ENCODE peak calls at places on chromosomes 16 and 17, in nine cellular contexts. I is cardiac muscle cell; Z is heart right ventricle; X is H9; U is mucosa of descending colon; O is sigmoid colon; L is astrocyte of the spinal cord; H is HFFc6; E is CD4-positive, alpha-beta T cell. P is an unnamed sample.
A peak's percentile ranks its signal among the peaks of the same experiment; 100 is the strongest.

GRCh38 chr17:10369239-10369638 is 3.6 kb downstream of the MYH13 start:
- DNase-seq in I (no peak), L (no peak), X (no peak), Z (no peak), O (no peak), H (no peak), E (no peak), U (no peak), P (no peak)

GRCh38 chr16:67879936-67880335 is 4.7 kb upstream of the NRN1L start:
- DNase-seq in O (no peak), X (no peak), E (no peak), H (no peak), U (no peak), Z (no peak), L (no peak), I (no peak), P (no peak)

GRCh38 chr16:53892155-53892554 is 188.2 kb downstream of the FTO start:
- DNase-seq in H (peak; percentile 60), X (peak; percentile 42), O (no peak), Z (no peak), I (peak; percentile 90), U (no peak), L (peak; percentile 76), E (no peak), P (peak; percentile 74)

GRCh38 chr16:69772560-69773254 is 10.6 kb downstream of the WWP2 start:
- DNase-seq in X (no peak), L (no peak), U (no peak), I (peak; percentile 27), Z (no peak), H (no peak), E (no peak), O (no peak), P (peak; percentile 23)

GRCh38 chr16:72848759-72849664 is 198.9 kb downstream of the ZFHX3 start:
- DNase-seq in U (peak; percentile 84), H (peak; percentile 90), X (no peak), O (peak; percentile 94), L (peak; percentile 90), E (no peak), Z (peak; percentile 91), I (peak; percentile 94), P (peak; percentile 87)

GRCh38 chr17:32882029-32882428 is 5.1 kb upstream of the MYO1D start:
- DNase-seq in Z (no peak), O (no peak), E (no peak), U (no peak), L (no peak), X (no peak), H (no peak), I (no peak), P (no peak)

GRCh38 chr17:49980703-49981197 is 11.8 kb downstream of the DLX4 start:
- DNase-seq in U (no peak), L (no peak), H (no peak), E (no peak), Z (no peak), O (no peak), I (no peak), X (peak; percentile 97), P (no peak)

GRCh38 chr16:10741844-10742243 is 1.8 kb upstream of the NUBP1 start:
- DNase-seq in X (no peak), L (no peak), Z (peak; percentile 67), U (no peak), O (peak; percentile 82), I (peak; percentile 30), H (no peak), E (no peak), P (peak; percentile 25)

GRCh38 chr16:19265531-19265930 is 20.0 kb upstream of the CLEC19A start:
- DNase-seq in E (no peak), H (no peak), U (no peak), I (no peak), X (no peak), L (no peak), O (no peak), Z (no peak), P (no peak)

GRCh38 chr17:79552405-79552804 is 58.4 kb downstream of the RBFOX3 start:
- DNase-seq in I (no peak), E (no peak), H (no peak), X (no peak), O (no peak), Z (no peak), U (no peak), L (no peak), P (no peak)

GRCh38 chr17:72416054-72416691 is 295.4 kb downstream of the SOX9 start:
- DNase-seq in E (no peak), L (no peak), O (no peak), U (no peak), Z (no peak), X (no peak), I (peak; percentile 12), H (no peak), P (no peak)

DNA sequence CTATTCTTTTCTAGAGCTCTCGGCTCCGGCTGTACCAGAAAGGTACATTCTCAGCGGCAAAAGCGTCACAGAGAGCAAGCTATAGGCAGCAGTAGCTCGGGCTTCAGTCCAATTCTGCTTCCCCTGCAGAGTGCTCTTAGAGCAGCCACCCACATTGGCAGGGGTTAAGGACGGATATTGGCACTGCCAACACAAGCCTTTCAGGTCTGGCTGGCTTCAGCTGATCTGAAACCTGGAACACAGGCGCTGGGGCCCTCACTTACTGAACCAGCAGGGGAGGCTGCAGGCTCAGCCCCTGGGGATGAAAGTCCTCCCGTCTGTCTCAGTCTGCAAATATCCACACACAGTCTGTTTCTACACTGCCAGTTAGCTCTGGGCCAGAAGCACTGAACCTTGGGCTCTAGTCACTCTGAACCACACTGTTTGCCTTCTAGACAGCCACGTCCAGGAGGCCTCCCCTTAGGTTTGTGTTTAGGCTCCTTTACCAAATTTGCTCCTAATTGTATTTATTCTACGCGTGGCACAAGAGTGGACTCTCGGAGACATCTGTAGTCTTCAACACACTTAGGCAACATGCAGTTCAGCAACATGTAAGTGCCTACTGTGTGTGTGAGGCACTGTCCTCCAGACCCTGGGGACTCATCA is 40.1 kb downstream of the HIC1 start:
- DNase-seq in Z (peak; percentile 70), U (peak; percentile 52), E (no peak), H (no peak), O (peak; percentile 81), X (peak; percentile 50), L (peak; percentile 84), I (peak; percentile 79), P (peak; percentile 63)
- TF ChIP-seq CTCF in Z (peak; percentile 75), U (no peak), E (no peak), H (peak; percentile 60), O (peak; percentile 63), X (peak; percentile 53), L (peak; percentile 97), I (peak; percentile 77), P (peak; percentile 62)

DNA sequence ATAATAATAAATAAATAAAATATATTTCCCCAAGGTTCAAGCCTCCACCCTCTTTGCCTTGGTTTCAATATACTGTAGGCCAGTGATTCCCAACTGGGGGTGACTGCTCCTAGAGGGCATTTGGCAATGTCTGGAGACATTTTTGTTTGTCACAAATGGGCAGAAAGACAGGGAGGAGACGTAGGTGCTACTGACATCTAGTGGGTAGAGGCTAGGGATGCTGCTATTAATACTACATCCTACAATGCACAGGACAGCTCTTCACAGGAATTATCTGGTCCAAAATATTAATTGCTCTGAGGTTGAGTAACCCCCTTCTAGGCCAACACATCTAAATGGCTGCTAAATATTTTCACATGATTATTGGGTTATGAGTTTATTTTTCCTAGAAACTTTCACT is 12.8 kb upstream of the PRR14 start:
- DNase-seq in H (peak; percentile 74), I (peak; percentile 57), O (no peak), Z (no peak), U (no peak), L (peak; percentile 40), E (no peak), X (no peak), P (peak; percentile 68)
- TF ChIP-seq CTCF in H (peak; percentile 74), I (peak; percentile 54), O (no peak), Z (peak; percentile 12), U (no peak), L (peak; percentile 69), E (peak; percentile 24), X (peak; percentile 66), P (peak; percentile 69)

DNA sequence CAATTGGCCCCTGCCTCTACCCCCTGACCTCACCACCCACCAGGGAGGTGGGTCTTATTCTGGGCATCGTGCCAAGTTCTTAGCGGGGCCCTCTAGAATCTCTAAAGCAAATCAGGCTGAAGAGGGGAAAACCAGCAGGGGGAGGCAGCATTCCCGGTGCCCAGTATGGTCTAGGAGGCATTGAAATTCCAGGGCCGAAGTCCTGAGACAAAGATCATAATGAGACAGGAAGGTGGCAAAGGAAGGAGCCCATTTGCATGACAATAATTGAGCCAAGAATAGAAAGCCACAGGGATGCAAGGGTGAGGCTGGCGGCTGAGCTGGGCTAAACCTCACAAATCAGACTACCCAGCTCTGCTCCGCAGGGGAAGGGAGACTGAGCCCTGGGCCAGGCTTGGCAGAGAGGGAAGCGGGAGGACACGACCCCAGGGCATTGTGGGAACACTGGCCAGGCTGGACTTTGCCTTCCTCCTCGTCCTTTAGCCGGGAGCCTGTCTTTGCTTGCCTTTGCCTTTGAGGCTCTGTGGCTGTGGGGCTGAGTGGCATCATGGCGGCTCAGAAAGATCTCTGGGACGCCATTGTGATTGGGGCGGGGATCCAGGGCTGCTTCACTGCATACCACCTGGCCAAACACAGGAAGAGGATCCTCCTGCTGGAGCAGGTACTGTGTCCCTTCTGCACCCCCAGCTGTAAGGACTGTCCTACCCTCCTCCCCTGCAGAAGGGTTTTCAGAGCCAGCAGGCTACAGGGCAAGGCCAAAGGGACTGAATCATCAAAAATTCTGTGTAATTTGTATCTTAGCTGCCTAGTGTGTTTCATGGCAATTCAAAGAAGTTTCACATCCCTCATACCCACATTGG is at the start of gene PIPOX:
- DNase-seq in H (no peak), Z (peak; percentile 18), L (peak; percentile 61), E (no peak), X (peak; percentile 96), I (peak; percentile 81), O (no peak), U (no peak), P (peak; percentile 19)
- TF ChIP-seq CTCF in H (no peak), Z (no peak), L (peak; percentile 40), E (no peak), X (peak; percentile 66), I (peak; percentile 43), O (no peak), U (no peak), P (no peak)

DNA sequence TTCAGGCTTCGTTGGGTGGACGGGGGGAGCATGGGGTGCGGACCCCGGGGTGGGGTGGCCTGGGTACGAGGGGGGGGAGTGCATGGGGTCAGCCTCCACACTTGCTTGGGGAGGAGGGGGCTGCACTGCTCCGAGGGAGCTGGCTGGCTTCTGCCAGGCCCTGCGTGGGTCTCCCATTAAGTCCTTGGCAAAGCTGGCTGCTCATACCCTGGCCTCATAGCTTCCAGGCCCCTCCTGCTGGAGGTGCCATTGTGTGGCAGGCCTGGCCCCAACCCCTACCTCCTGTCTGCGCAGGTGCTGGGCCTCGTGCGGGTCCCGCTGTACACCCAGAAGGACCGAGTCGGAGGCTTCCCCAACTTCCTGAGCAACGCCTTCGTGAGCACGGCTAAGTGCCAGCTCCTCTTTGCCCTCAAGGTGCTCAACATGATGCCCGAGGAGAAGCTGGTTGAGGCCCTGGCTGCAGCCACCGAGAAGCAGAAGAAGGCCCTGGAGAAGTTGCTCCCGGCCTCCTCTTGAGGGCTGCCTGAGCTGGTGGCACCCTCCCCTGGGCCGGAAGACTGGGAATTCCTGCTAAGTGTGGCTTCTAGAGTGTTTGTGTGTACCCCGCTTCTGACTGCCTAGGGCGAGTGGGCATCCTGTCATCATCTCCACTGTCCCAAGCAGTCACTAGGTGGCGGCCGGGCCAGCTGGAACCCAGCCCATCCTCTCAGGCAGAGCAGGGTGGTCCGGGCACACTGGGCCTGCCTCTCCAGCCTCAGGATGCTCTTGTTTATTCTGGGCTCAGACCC is 1.5 kb downstream of the NUDT16L1 start:
- DNase-seq in L (no peak), U (peak; percentile 62), I (peak; percentile 11), H (peak; percentile 32), E (no peak), O (peak; percentile 74), X (no peak), Z (peak; percentile 58), P (no peak)
- TF ChIP-seq CTCF in L (peak; percentile 11), U (no peak), I (no peak), H (peak; percentile 60), E (no peak), O (no peak), X (no peak), Z (no peak), P (no peak)

P was measured in fibroblast of mammary gland.